ENCODE peak calls at places on chromosomes 7 and 10, in eight cellular contexts. B is RPMI7951; S is posterior cingulate gyrus; E is effector CD4-positive, alpha-beta T cell; J is NCI-H1048; P is cardiac muscle cell; W is stomach; O is HEK293T. X is an unnamed sample.

GRCh38 chr7:2631924-2632716 is at the start of gene TTYH3:
- DNase-seq in B (peak; percentile 48), S (no peak), E (no peak), J (no peak), P (no peak), W (no peak), O (no peak), X (no peak)

GRCh38 chr10:79555910-79556309 is 4.3 kb downstream of the SFTPA2 start:
- DNase-seq in B (no peak), S (no peak), E (no peak), J (no peak), P (no peak), W (no peak), O (no peak), X (no peak)

GRCh38 chr7:55020481-55020871 is 1.7 kb downstream of the EGFR start:
- DNase-seq in B (no peak), S (no peak), E (no peak), J (no peak), P (no peak), W (no peak), O (no peak), X (no peak)

GRCh38 chr10:33377658-33378025 is 43.2 kb upstream of the NRP1 start:
- DNase-seq in B (peak; percentile 87), S (no peak), E (no peak), J (no peak), P (no peak), W (no peak), O (no peak), X (no peak)

GRCh38 chr10:1413256-1413655 is 324.1 kb downstream of the ADARB2 start:
- DNase-seq in B (no peak), S (no peak), E (no peak), J (no peak), P (no peak), W (peak; percentile 4), O (no peak), X (no peak)

GRCh38 chr7:129906700-129907099 is 46.1 kb downstream of the UBE2H start:
- DNase-seq in B (no peak), S (no peak), E (no peak), J (no peak), P (no peak), W (no peak), O (no peak), X (no peak)

GRCh38 chr10:129642427-129642826 is 175.4 kb downstream of the MGMT start:
- DNase-seq in B (no peak), S (no peak), E (no peak), J (no peak), P (no peak), W (no peak), O (no peak), X (no peak)

GRCh38 chr7:13042605-13043236 is 355.3 kb downstream of the ARL4A start:
- DNase-seq in B (no peak), S (no peak), E (no peak), J (no peak), P (no peak), W (no peak), O (no peak), X (no peak)

GRCh38 chr10:131205556-131205955 is 106.0 kb downstream of the TCERG1L start:
- DNase-seq in B (no peak), S (no peak), E (no peak), J (no peak), P (no peak), W (peak; percentile 17), O (no peak), X (no peak)

GRCh38 chr10:116787893-116788665 is 45.7 kb upstream of the HSPA12A start:
- DNase-seq in B (peak; percentile 61), S (peak; percentile 78), E (peak; percentile 59), J (peak; percentile 27), P (peak; percentile 86), W (peak; percentile 74), O (peak; percentile 87), X (peak; percentile 79)

GRCh38 chr10:8670461-8670860 is 616.0 kb downstream of the GATA3 start:
- DNase-seq in B (no peak), S (no peak), E (no peak), J (no peak), P (no peak), W (no peak), O (no peak), X (no peak)

GRCh38 chr7:12706900-12707536 is 19.6 kb downstream of the ARL4A start:
- DNase-seq in B (no peak), S (no peak), E (no peak), J (no peak), P (no peak), W (no peak), O (no peak), X (no peak)

GRCh38 chr7:5374464-5374863 is 49.2 kb downstream of the TNRC18 start:
- DNase-seq in B (no peak), S (no peak), E (no peak), J (no peak), P (no peak), W (no peak), O (no peak), X (no peak)

X was measured in Ammon's horn.